ENCODE peak calls at places on chromosome 7, in six cellular contexts. Z is upper lobe of left lung, G is uterus, X is K562, R is IMR-90, O is adrenal gland. D is an unnamed sample.

GRCh38 chr7:74344786-74345185 is 55.6 kb downstream of the CLIP2 start:
- DNase-seq in Z (no peak), G (no peak), X (no peak), R (no peak), O (no peak), D (no peak)

GRCh38 chr7:1326511-1326785 is 93.8 kb downstream of the UNCX start:
- DNase-seq in Z (no peak), G (no peak), X (no peak), R (no peak), O (no peak), D (no peak)

GRCh38 chr7:138477581-138477980 is 17.5 kb downstream of the TRIM24 start:
- DNase-seq in Z (no peak), G (no peak), X (no peak), R (no peak), O (no peak), D (no peak)

GRCh38 chr7:147298611-147299043 is 1182.0 kb downstream of the CNTNAP2 start:
- DNase-seq in Z (no peak), G (no peak), X (no peak), R (peak; percentile 41), O (no peak), D (no peak)

GRCh38 chr7:74372511-74373111 is 81.1 kb upstream of the GTF2IRD1 start:
- DNase-seq in Z (peak; percentile 83), G (peak; percentile 59), X (no peak), R (no peak), O (no peak), D (no peak)

GRCh38 chr7:128940494-128941322 is 3.0 kb downstream of the IRF5 start:
- DNase-seq in Z (peak; percentile 85), G (no peak), X (no peak), R (no peak), O (peak; percentile 52), D (peak; percentile 69)

GRCh38 chr7:25399000-25399750 is 170.9 kb upstream of the NPVF start:
- DNase-seq in Z (no peak), G (no peak), X (no peak), R (no peak), O (no peak), D (no peak)

GRCh38 chr7:27048438-27048837 is 47.4 kb downstream of the HOXA1 start:
- DNase-seq in Z (no peak), G (no peak), X (no peak), R (no peak), O (no peak), D (no peak)

GRCh38 chr7:5417106-5418071 is 6.2 kb downstream of the TNRC18 start:
- DNase-seq in Z (no peak), G (no peak), X (no peak), R (peak; percentile 54), O (no peak), D (no peak)

GRCh38 chr7:44188480-44189225 is 586 bp downstream of the GCK start:
- DNase-seq in Z (no peak), G (no peak), X (no peak), R (no peak), O (no peak), D (peak; percentile 32)

GRCh38 chr7:3951656-3952055 is 650.6 kb downstream of the SDK1 start:
- DNase-seq in Z (no peak), G (no peak), X (no peak), R (no peak), O (no peak), D (no peak)

GRCh38 chr7:106424476-106425016 is 139.8 kb upstream of the NAMPT start:
- DNase-seq in Z (no peak), G (no peak), X (no peak), R (no peak), O (no peak), D (no peak)

GRCh38 chr7:151888079-151888673 is 11.3 kb upstream of the PRKAG2 start:
- DNase-seq in Z (no peak), G (no peak), X (no peak), R (no peak), O (no peak), D (no peak)

GRCh38 chr7:98755138-98755898 is 114.5 kb downstream of the TMEM130 start:
- DNase-seq in Z (no peak), G (no peak), X (no peak), R (no peak), O (peak; percentile 58), D (no peak)

DNA sequence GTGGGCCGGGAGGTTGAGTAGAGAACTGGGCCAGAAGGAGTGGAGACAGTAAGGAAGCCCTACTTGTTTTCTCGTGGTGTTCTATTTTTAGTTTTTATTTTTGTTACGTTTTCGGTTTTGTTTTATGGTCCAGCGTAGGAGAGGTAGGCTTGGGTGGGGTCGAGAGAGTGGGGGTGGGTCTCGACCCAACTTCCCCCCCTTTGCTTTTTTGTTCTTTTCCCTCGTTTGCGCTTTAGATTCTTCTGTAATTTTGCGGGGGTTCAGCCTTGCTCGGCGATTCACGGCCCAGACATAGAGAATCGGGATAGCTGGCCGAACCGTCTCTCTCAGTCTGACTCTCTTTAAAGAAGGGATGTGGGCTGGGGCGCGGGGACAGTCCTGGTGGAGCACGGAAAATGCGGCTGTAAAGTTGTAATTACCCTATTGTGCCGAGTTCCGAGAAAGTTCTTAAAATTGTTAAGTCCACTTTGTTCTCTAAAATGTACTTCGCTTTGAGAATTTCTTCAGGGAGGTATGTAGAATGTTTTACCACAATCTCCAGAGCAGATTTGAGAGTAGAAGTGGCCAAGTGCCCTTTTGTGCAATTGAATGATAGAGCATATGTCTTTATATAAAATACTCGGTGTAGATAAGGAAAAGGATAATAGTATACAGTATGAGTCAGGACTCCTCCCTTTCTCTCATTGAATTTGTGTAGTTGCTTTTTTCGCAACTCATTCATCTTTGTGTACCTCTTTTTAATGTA is 816 bp downstream of the DMTF1 start:
- DNase-seq in Z (peak; percentile 8), G (no peak), X (no peak), R (peak; percentile 17), O (peak; percentile 37), D (peak; percentile 55)
- H3K4me1 ChIP-seq in Z (peaks cover 49% of the 10 kb centered on the region), G (no peaks in the 10 kb centered on the region), X (peaks cover 3% of the 10 kb centered on the region), R (peaks cover 2% of the 10 kb centered on the region), O (peaks cover 11% of the 10 kb centered on the region), D (no peaks in the 10 kb centered on the region)

DNA sequence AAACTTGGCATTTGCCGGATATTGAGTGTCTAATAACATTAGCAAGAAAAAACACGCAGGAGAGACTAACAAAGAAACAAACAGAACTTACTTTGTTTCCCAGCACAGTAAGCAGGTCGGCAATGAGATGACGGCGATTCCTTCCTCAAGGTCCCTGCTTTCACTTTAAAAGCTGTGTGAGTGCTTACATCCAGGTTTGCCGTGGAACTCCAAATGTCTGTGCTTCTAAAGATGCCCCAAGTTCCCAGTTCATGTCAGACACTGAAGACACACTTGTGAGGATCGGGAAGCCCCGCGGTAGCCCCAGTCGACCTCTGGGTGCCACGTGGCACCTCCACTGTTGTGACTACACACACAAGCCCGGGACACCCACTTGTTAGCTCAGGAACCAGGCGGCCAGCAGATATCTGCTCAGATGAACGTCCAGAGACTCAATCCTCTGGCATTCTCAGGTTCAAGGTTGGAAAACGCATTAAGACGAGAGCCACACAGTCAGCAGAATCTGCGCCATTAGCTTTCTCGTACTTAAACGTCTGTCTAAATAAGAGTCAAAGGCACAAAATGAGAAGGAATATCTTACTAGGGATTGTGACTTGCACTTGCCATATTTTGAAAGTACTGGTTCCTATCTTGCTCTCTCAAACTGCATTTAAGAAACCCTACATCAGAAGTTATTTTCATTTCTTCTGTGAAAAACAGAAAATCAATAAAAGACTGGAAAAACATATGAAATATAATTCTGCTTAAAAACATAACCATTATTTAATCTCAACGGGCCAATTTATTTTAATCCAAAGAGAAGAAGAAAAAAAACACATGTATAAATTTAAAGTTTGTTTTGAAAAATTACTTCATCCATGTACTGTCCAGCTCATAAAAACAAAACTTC is 207.6 kb upstream of the KLF14 start:
- DNase-seq in Z (peak; percentile 63), G (peak; percentile 59), X (peak; percentile 73), R (peak; percentile 84), O (peak; percentile 86), D (peak; percentile 90)
- TF ChIP-seq POLR2A in Z (no peak), G (peak; percentile 18), X (peak; percentile 82), R (peak; percentile 60), O (peak; percentile 73), D (peak; percentile 69)

GRCh38 chr7:30865821-30866220 is 45.8 kb upstream of the AQP1 start:
- DNase-seq in Z (no peak), G (no peak), X (no peak), R (no peak), O (no peak), D (no peak)

GRCh38 chr7:30863694-30864011 is 48.0 kb upstream of the AQP1 start:
- DNase-seq in Z (no peak), G (no peak), X (no peak), R (peak; percentile 52), O (no peak), D (no peak)

GRCh38 chr7:30866939-30867338 is 44.7 kb upstream of the AQP1 start:
- DNase-seq in Z (no peak), G (no peak), X (no peak), R (no peak), O (no peak), D (no peak)

GRCh38 chr7:30864146-30864545 is 47.5 kb upstream of the AQP1 start:
- DNase-seq in Z (no peak), G (no peak), X (no peak), R (no peak), O (no peak), D (no peak)

GRCh38 chr7:30865077-30865476 is 46.6 kb upstream of the AQP1 start:
- DNase-seq in Z (no peak), G (no peak), X (no peak), R (no peak), O (no peak), D (no peak)
- H3K4me1 ChIP-seq in Z (peaks cover 13% of the 10 kb centered on the region), G (no peaks in the 10 kb centered on the region), X (peaks cover 5% of the 10 kb centered on the region), R (peaks cover 9% of the 10 kb centered on the region), O (no peaks in the 10 kb centered on the region), D (peaks cover 5% of the 10 kb centered on the region)

DNA sequence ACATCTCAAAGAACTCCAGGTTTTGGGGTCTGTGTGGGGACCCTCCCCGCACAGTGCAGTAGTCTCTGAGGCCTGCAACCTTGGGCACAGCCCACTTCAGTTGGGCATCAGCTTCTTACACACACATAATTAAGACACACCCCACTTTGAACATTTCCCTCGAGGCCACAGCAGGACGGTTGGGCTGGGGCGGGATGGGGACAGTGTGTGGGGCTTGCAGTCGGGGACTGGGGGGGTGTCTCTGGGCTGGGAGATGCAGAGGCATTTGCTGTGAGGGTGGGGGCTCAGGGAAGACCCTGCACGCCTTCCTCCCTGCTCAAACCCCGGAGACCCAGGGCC is 1.2 kb downstream of the LFNG start:
- DNase-seq in Z (no peak), G (no peak), X (no peak), R (no peak), O (no peak), D (no peak)
- TF ChIP-seq POLR2A in Z (no peak), G (no peak), X (no peak), R (no peak), O (no peak), D (no peak)

D was measured in right lobe of liver.